ENCODE peak calls at places on chromosomes 3 and 15, in seven cellular contexts. Z, L, M, N, S, R and W are unnamed samples.
A peak's percentile ranks its signal among the peaks of the same experiment; 100 is the strongest.

GRCh38 chr3:170815340-170815739 is 54.7 kb downstream of the RPL22L1 start:
- DNase-seq in M (no peak), Z (no peak), R (no peak), N (peak; percentile 55), L (no peak), S (peak; percentile 59), W (no peak)

GRCh38 chr15:63945005-63945788 is 101.1 kb downstream of the DAPK2 start:
- DNase-seq in Z (peak; percentile 83), R (no peak), S (peak; percentile 78), L (peak; percentile 77), N (peak; percentile 81), M (peak; percentile 74), W (peak; percentile 41)

GRCh38 chr3:3737511-3737910 is 61.7 kb upstream of the LRRN1 start:
- DNase-seq in R (no peak), L (no peak), Z (no peak), S (no peak), M (no peak), N (no peak), W (no peak)

GRCh38 chr3:50327943-50328691 is at the start of gene TUSC2:
- DNase-seq in L (peak; percentile 97), Z (peak; percentile 94), M (peak; percentile 98), N (peak; percentile 99), R (peak; percentile 91), S (peak; percentile 99), W (peak; percentile 94)

GRCh38 chr15:29242466-29243242 is 27.0 kb downstream of the NSMCE3 start:
- DNase-seq in S (peak; percentile 13), R (no peak), Z (no peak), M (no peak), L (no peak), N (no peak), W (no peak)

GRCh38 chr3:134426660-134427181 is 52.5 kb upstream of the AMOTL2 start:
- DNase-seq in M (no peak), N (no peak), R (no peak), L (no peak), Z (no peak), S (no peak), W (peak; percentile 78)

GRCh38 chr3:104584702-104585101 is 782.0 kb upstream of the ALCAM start:
- DNase-seq in M (no peak), R (no peak), Z (no peak), N (no peak), L (no peak), S (no peak), W (no peak)

GRCh38 chr3:148883163-148883562 is 18.1 kb downstream of the CPA3 start:
- DNase-seq in L (no peak), S (no peak), Z (no peak), M (peak; percentile 34), R (no peak), N (no peak), W (no peak)

GRCh38 chr3:55746808-55747413 is 259.8 kb upstream of the WNT5A start:
- DNase-seq in N (no peak), M (no peak), L (no peak), S (no peak), Z (peak; percentile 7), R (no peak), W (no peak)

GRCh38 chr3:53534216-53534615 is 39.8 kb downstream of the CACNA1D start:
- DNase-seq in M (no peak), L (no peak), Z (no peak), N (no peak), S (no peak), R (no peak), W (no peak)

GRCh38 chr3:23865595-23866396 is 51.0 kb downstream of the NKIRAS1 start:
- DNase-seq in R (no peak), M (no peak), Z (no peak), S (peak; percentile 44), N (peak; percentile 59), L (no peak), W (peak; percentile 4)

GRCh38 chr15:50241684-50242450 is 23.7 kb downstream of the HDC start:
- DNase-seq in S (no peak), N (no peak), Z (no peak), R (no peak), L (no peak), M (no peak), W (peak; percentile 67)
- TF ChIP-seq CTCF in S (no peak), N (no peak), Z (no peak), R (no peak), L (no peak), M (no peak), W (peak; percentile 29)

GRCh38 chr15:87998658-87999057 is 257.9 kb downstream of the NTRK3 start:
- DNase-seq in L (no peak), Z (no peak), N (no peak), M (no peak), S (no peak), R (no peak), W (no peak)

GRCh38 chr15:88002721-88003120 is 253.8 kb downstream of the NTRK3 start:
- DNase-seq in N (no peak), L (no peak), M (no peak), S (no peak), R (no peak), Z (no peak), W (no peak)

GRCh38 chr15:88006146-88006545 is 250.4 kb downstream of the NTRK3 start:
- DNase-seq in R (no peak), S (no peak), N (no peak), M (no peak), Z (no peak), L (no peak), W (no peak)

GRCh38 chr15:88004379-88004778 is 252.2 kb downstream of the NTRK3 start:
- DNase-seq in N (no peak), R (no peak), S (no peak), L (no peak), Z (no peak), M (no peak), W (no peak)

GRCh38 chr15:88003928-88004327 is 252.6 kb downstream of the NTRK3 start:
- DNase-seq in L (no peak), R (no peak), N (no peak), S (no peak), Z (no peak), M (no peak), W (no peak)
- TF ChIP-seq CTCF in L (no peak), R (no peak), N (no peak), S (no peak), Z (no peak), M (no peak), W (no peak)

GRCh38 chr3:141308588-141309218 is 59.6 kb upstream of the ZBTB38 start:
- DNase-seq in N (peak; percentile 78), L (peak; percentile 42), S (peak; percentile 83), M (peak; percentile 63), Z (peak; percentile 88), R (no peak), W (no peak)
- TF ChIP-seq CTCF in N (peak; percentile 65), L (peak; percentile 64), S (peak; percentile 53), M (peak; percentile 32), Z (peak; percentile 62), R (peak; percentile 22), W (peak; percentile 60)

DNA sequence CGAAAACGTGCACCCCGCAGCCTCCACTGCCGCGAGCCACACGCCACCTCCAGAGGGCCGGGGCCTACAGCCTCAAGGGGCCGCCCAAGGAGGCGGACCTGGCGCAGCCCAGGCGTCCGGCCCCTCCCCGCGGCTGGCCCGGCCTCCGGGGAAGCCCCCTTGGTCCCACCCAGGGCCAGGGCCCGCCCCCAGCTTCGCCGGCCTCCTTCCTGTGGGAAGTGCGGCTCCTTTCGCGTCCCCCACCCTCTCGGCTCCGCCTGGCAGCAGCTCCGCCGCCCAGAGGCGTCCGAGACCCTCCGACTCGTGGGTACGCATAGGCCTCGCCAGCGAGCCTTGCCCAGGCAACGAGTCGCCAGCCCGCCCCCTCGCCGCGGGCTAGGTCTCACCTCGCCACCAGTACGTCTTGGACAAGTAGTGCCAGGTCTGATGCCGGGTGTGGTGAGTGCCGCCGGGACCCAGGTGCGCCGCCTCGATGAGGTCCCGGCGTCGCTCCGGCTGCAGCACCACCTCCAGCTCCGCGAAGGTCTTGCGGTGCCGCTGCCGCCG is 640 bp downstream of the ZBTB11 start:
- DNase-seq in Z (peak; percentile 92), R (peak; percentile 88), S (peak; percentile 98), L (peak; percentile 96), M (peak; percentile 97), N (peak; percentile 98), W (peak; percentile 91)
- TF ChIP-seq CTCF in Z (no peak), R (no peak), S (no peak), L (peak; percentile 35), M (no peak), N (no peak), W (peak; percentile 37)

DNA sequence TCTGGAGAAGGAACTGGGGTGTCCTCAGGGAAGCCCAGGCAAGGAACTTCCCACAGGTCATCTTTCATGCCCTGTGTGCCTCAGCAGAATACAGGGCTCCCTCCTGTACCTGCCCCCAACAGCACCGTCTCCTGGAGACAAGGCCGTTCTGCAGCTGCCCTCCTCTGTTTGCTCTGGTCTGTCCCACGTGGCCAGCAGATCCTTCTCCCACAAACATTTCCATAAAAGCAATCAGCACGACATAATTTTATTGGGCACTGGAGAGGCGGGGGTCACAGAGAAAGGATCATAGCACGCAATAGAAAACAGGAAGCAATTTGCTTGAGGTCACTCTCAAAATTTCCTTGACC is 29.5 kb downstream of the STARD5 start:
- DNase-seq in M (no peak), S (no peak), R (no peak), Z (no peak), L (no peak), N (no peak), W (no peak)
- TF ChIP-seq CTCF in M (no peak), S (no peak), R (no peak), Z (no peak), L (no peak), N (peak; percentile 7), W (no peak)

GRCh38 chr3:169769287-169770181 is at the start of gene ACTRT3:
- DNase-seq in Z (peak; percentile 40), L (peak; percentile 72), R (peak; percentile 34), M (peak; percentile 82), N (peak; percentile 92), S (peak; percentile 85), W (peak; percentile 32)
- TF ChIP-seq CTCF in Z (no peak), L (no peak), R (no peak), M (no peak), N (peak; percentile 16), S (peak; percentile 7), W (no peak)

GRCh38 chr15:52730163-52730562 is 51.0 kb upstream of the ATOSA start:
- DNase-seq in R (no peak), N (no peak), M (no peak), L (no peak), S (no peak), Z (peak; percentile 38), W (peak; percentile 82)
- TF ChIP-seq CTCF in R (no peak), N (no peak), M (no peak), L (no peak), S (no peak), Z (no peak), W (peak; percentile 9)

DNA sequence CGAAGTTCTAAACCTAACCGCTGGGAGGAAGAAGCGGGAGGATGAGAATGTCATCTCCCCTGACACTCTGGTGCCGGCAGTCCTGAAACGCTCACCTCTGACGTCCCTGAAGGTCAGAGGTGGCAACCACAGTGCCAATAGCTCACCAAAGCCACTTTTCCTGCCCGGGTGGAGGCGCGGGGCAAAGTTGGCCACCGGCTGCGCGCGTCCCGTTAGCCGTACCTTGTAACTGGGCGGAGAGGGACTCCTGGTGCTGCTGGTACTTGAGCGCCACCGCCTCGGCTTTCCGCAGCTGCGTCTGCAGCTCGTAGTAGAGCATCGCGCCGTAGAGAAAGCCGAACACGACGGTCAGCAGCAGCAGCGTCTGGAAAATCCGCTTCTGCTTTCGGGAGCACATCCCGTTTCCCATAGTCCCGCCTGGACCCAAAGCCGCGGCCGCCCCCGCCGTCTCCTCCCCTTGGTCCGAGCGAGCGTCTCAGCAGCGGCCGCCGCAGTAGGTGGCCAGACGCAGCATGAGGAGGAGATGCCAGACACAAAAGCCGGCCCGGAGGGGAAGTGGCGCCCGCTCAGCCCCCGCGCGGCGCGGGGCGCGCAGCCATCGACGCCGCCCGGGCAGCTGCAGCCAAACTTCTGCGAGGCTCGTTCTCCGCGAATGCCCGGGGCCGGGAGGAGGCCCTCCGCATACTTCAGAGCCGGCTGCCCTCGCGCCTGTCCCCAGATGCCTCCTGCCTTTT is 680 bp downstream of the GOLIM4 start:
- DNase-seq in R (peak; percentile 24), M (peak; percentile 60), N (peak; percentile 82), S (peak; percentile 68), Z (peak; percentile 50), L (peak; percentile 66), W (peak; percentile 75)
- TF ChIP-seq CTCF in R (no peak), M (peak; percentile 30), N (peak; percentile 32), S (no peak), Z (no peak), L (peak; percentile 38), W (peak; percentile 2)